ENCODE peak calls at places on chromosomes 2 and 18, in seven cellular contexts. A is IMR-90, N is NCI-H345, B is NCI-H2171, H is GM12865, Q is AG09319, E is A673. L is an unnamed sample.

GRCh38 chr18:35580748-35581534 is 599 bp upstream of the GALNT1 start:
- DNase-seq in A (peak), N (peak), B (peak), H (peak), Q (peak), E (peak), L (peak)

GRCh38 chr18:12479982-12480381 is 72.3 kb downstream of the PRELID3A start:
- DNase-seq in A (peak), N (no peak), B (no peak), H (no peak), Q (no peak), E (no peak), L (no peak)

GRCh38 chr2:169824373-169825333 is at the start of gene METTL5:
- DNase-seq in A (peak), N (peak), B (peak), H (peak), Q (peak), E (peak), L (peak)

GRCh38 chr2:112004246-112004645 is 50.8 kb upstream of the TMEM87B start:
- DNase-seq in A (peak), N (no peak), B (no peak), H (peak), Q (no peak), E (no peak), L (peak)

GRCh38 chr2:216111122-216111521 is 2.0 kb downstream of the XRCC5 start:
- DNase-seq in A (no peak), N (no peak), B (no peak), H (no peak), Q (no peak), E (no peak), L (no peak)

GRCh38 chr2:174585111-174585510 is 12.5 kb downstream of the WIPF1 start:
- DNase-seq in A (peak), N (peak), B (no peak), H (no peak), Q (no peak), E (no peak), L (no peak)

GRCh38 chr2:195572894-195573293 is 84.1 kb upstream of the SLC39A10 start:
- DNase-seq in A (no peak), N (no peak), B (no peak), H (no peak), Q (no peak), E (no peak), L (no peak)

GRCh38 chr2:196967126-196967525 is 40.6 kb upstream of the PGAP1 start:
- DNase-seq in A (peak), N (no peak), B (no peak), H (no peak), Q (no peak), E (peak), L (no peak)

GRCh38 chr2:79993144-79993543 is 311.4 kb downstream of the LRRTM1 start:
- DNase-seq in A (no peak), N (no peak), B (no peak), H (no peak), Q (no peak), E (peak), L (peak)

GRCh38 chr2:78601113-78601512 is 424.4 kb upstream of the REG3G start:
- DNase-seq in A (no peak), N (no peak), B (no peak), H (no peak), Q (no peak), E (no peak), L (no peak)

GRCh38 chr18:75497576-75497975 is 70.1 kb upstream of the SMIM21 start:
- DNase-seq in A (peak), N (no peak), B (no peak), H (no peak), Q (no peak), E (no peak), L (no peak)

GRCh38 chr2:128585706-128586105 is 267.0 kb upstream of the HS6ST1 start:
- DNase-seq in A (peak), N (no peak), B (no peak), H (no peak), Q (peak), E (no peak), L (no peak)

GRCh38 chr2:203484266-203485112 is 50.6 kb downstream of the RAPH1 start:
- DNase-seq in A (peak), N (peak), B (no peak), H (peak), Q (no peak), E (peak), L (peak)

GRCh38 chr2:74942263-74942662 is 16.2 kb upstream of the POLE4 start:
- DNase-seq in A (no peak), N (no peak), B (no peak), H (no peak), Q (no peak), E (no peak), L (no peak)

GRCh38 chr2:79938648-79939047 is 365.9 kb downstream of the LRRTM1 start:
- DNase-seq in A (no peak), N (no peak), B (no peak), H (no peak), Q (no peak), E (no peak), L (no peak)

GRCh38 chr2:73177645-73178255 is 24.6 kb upstream of the NOTO start:
- DNase-seq in A (no peak), N (no peak), B (no peak), H (no peak), Q (no peak), E (no peak), L (no peak)

GRCh38 chr2:164920430-164920829 is 34.9 kb downstream of the SLC38A11 start:
- DNase-seq in A (peak), N (no peak), B (no peak), H (no peak), Q (peak), E (peak), L (peak)

GRCh38 chr2:31526946-31527345 is 53.8 kb downstream of the SRD5A2 start:
- DNase-seq in A (no peak), N (no peak), B (no peak), H (no peak), Q (no peak), E (no peak), L (no peak)

GRCh38 chr2:73307720-73308119 is 14.4 kb upstream of the EGR4 start:
- DNase-seq in A (no peak), N (no peak), B (no peak), H (no peak), Q (no peak), E (no peak), L (no peak)

GRCh38 chr2:74559912-74560311 is 5.4 kb downstream of the DOK1 start:
- DNase-seq in A (no peak), N (no peak), B (no peak), H (no peak), Q (no peak), E (no peak), L (no peak)

GRCh38 chr18:54946149-54946581 is 13.1 kb downstream of the CCDC68 start:
- DNase-seq in A (peak), N (no peak), B (no peak), H (peak), Q (no peak), E (peak), L (peak)

GRCh38 chr2:221649045-221649444 is 76.9 kb upstream of the EPHA4 start:
- DNase-seq in A (no peak), N (peak), B (no peak), H (no peak), Q (no peak), E (peak), L (no peak)

GRCh38 chr18:5891361-5892215 is 3.7 kb downstream of the TMEM200C start:
- DNase-seq in A (no peak), N (no peak), B (no peak), H (no peak), Q (no peak), E (no peak), L (no peak)

GRCh38 chr2:240423788-240424191 is 11.7 kb upstream of the GPC1 start:
- DNase-seq in A (no peak), N (no peak), B (no peak), H (no peak), Q (no peak), E (no peak), L (no peak)

GRCh38 chr18:1018211-1018651 is 113.6 kb downstream of the ADCYAP1 start:
- DNase-seq in A (peak), N (no peak), B (peak), H (no peak), Q (no peak), E (no peak), L (no peak)

GRCh38 chr2:197185676-197186075 is 124.9 kb downstream of the ANKRD44 start:
- DNase-seq in A (no peak), N (no peak), B (no peak), H (no peak), Q (no peak), E (no peak), L (no peak)

GRCh38 chr18:42030586-42031182 is 75.7 kb downstream of the PIK3C3 start:
- DNase-seq in A (peak), N (no peak), B (no peak), H (peak), Q (no peak), E (peak), L (no peak)

GRCh38 chr2:155633887-155634570 is 698.5 kb downstream of the NR4A2 start:
- DNase-seq in A (no peak), N (no peak), B (no peak), H (peak), Q (no peak), E (no peak), L (peak)

GRCh38 chr18:75162467-75162866 is 46.5 kb downstream of the PTGR3 start:
- DNase-seq in A (peak), N (no peak), B (no peak), H (no peak), Q (no peak), E (no peak), L (no peak)

GRCh38 chr2:152555048-152555447 is 162.2 kb downstream of the PRPF40A start:
- DNase-seq in A (no peak), N (no peak), B (no peak), H (no peak), Q (no peak), E (peak), L (no peak)

GRCh38 chr2:165155152-165155551 is 48.7 kb downstream of the SCN3A start:
- DNase-seq in A (no peak), N (no peak), B (no peak), H (no peak), Q (no peak), E (no peak), L (no peak)

GRCh38 chr18:14920976-14921375 is 173.0 kb downstream of the ANKRD30B start:
- DNase-seq in A (no peak), N (no peak), B (no peak), H (no peak), Q (no peak), E (no peak), L (no peak)

GRCh38 chr2:129661942-129662341 is 317.5 kb upstream of the RAB6C start:
- DNase-seq in A (no peak), N (no peak), B (peak), H (no peak), Q (no peak), E (peak), L (peak)

GRCh38 chr2:7795358-7796199 is 878.4 kb downstream of the RNF144A start:
- DNase-seq in A (peak), N (peak), B (peak), H (no peak), Q (no peak), E (peak), L (peak)

L was measured in MV-4-11.